ENCODE peak calls at places on chromosomes 1 and 21, in eight cellular contexts. Z is GM23338, S is fibroblast of mammary gland, E is bronchial epithelial cell, X is choroid plexus epithelial cell, Y is astrocyte of the spinal cord, W is spleen, H is lower leg skin. B is an unnamed sample.

GRCh38 chr1:45493116-45493697 is 2.2 kb upstream of the TESK2 start:
- DNase-seq in Z (peak), S (peak), E (peak), X (peak), Y (peak), W (peak), H (peak), B (peak)

GRCh38 chr21:44670642-44671432 is 4.1 kb upstream of the KRTAP12-2 start:
- DNase-seq in Z (no peak), S (no peak), E (no peak), X (no peak), Y (no peak), W (no peak), H (peak), B (no peak)

GRCh38 chr1:159906960-159907359 is 7.0 kb upstream of the CFAP45 start:
- DNase-seq in Z (no peak), S (no peak), E (no peak), X (no peak), Y (no peak), W (no peak), H (no peak), B (no peak)

GRCh38 chr21:44898011-44898493 is 22.6 kb downstream of the ITGB2 start:
- DNase-seq in Z (no peak), S (no peak), E (no peak), X (no peak), Y (no peak), W (no peak), H (no peak), B (no peak)

GRCh38 chr1:74247881-74248528 is 12.8 kb downstream of the TNNI3K start:
- DNase-seq in Z (no peak), S (no peak), E (no peak), X (no peak), Y (no peak), W (peak), H (no peak), B (no peak)

GRCh38 chr1:168135116-168135981 is 1.4 kb downstream of the GPR161 start:
- DNase-seq in Z (peak), S (no peak), E (peak), X (peak), Y (peak), W (no peak), H (no peak), B (no peak)

GRCh38 chr1:170670751-170671628 is 7.1 kb downstream of the PRRX1 start:
- DNase-seq in Z (peak), S (peak), E (no peak), X (peak), Y (peak), W (no peak), H (peak), B (peak)

GRCh38 chr1:213286235-213286634 is 235.2 kb downstream of the RPS6KC1 start:
- DNase-seq in Z (no peak), S (peak), E (no peak), X (no peak), Y (no peak), W (no peak), H (no peak), B (no peak)

GRCh38 chr1:228702433-228702832 is 32.8 kb upstream of the RHOU start:
- DNase-seq in Z (no peak), S (no peak), E (no peak), X (no peak), Y (no peak), W (no peak), H (no peak), B (no peak)

GRCh38 chr1:203556047-203556851 is 62.3 kb downstream of the OPTC start:
- DNase-seq in Z (peak), S (peak), E (no peak), X (peak), Y (peak), W (no peak), H (peak), B (peak)

DNA sequence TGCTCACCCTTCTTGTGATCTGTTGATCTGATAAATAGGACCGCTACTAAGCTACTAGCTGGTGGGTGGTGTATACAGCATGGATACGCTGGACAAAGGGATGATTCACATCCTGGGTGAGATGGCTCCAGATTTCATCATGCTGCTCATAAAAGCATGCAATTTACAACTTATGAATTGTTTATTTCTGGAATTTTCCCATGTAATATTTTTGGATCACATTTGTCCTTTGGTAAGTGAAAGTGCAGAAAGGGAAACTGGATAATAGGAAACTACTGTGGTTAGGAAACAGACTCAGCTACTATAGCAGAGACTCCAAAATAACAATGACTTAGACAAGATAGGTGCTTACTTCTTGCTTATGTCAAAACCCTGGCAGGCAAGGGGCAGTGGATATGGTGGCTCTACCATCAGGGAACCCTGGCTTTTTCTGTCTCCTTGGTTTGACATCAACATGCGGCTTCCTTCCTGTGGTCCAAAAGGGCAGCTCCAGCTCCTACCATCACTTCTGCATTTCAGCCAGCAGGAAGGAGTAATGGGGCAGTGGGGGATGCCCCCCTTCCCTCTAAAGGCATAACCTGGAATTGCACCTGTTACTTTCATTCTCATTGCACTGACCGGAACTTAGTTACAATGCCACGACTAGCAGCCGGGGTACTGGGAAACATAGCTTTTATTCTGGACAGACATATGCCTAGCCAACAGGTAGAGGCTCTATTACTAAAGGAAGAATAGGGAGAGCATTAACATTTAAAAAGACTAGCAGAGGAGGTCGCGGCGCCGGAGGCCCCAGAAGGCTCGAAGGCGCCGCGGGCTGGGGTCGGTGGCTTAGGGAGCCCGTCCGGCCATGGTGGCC is 13.8 kb upstream of the AK2 start:
- DNase-seq in Z (peak), S (peak), E (peak), X (peak), Y (peak), W (no peak), H (no peak), B (no peak)
- TF ChIP-seq CTCF in Z (peak), S (peak), E (peak), X (peak), Y (peak), W (peak), H (no peak), B (no peak)

GRCh38 chr1:206798384-206798996 is 26.2 kb upstream of the IL10 start:
- DNase-seq in Z (no peak), S (no peak), E (no peak), X (no peak), Y (no peak), W (no peak), H (no peak), B (no peak)
- TF ChIP-seq CTCF in Z (no peak), S (no peak), E (no peak), X (no peak), Y (no peak), W (no peak), H (no peak), B (no peak)

GRCh38 chr21:36186506-36187399 is 30.1 kb downstream of the DOP1B start:
- DNase-seq in Z (no peak), S (no peak), E (no peak), X (no peak), Y (no peak), W (peak), H (no peak), B (no peak)

GRCh38 chr21:36183144-36183795 is 26.6 kb downstream of the DOP1B start:
- DNase-seq in Z (no peak), S (peak), E (peak), X (no peak), Y (no peak), W (peak), H (no peak), B (no peak)

GRCh38 chr21:36184561-36184960 is 27.9 kb downstream of the DOP1B start:
- DNase-seq in Z (no peak), S (no peak), E (no peak), X (no peak), Y (no peak), W (peak), H (no peak), B (no peak)

GRCh38 chr21:36188081-36188681 is 31.6 kb downstream of the DOP1B start:
- DNase-seq in Z (no peak), S (no peak), E (peak), X (no peak), Y (no peak), W (peak), H (no peak), B (peak)

GRCh38 chr21:36185498-36185897 is 28.9 kb downstream of the DOP1B start:
- DNase-seq in Z (no peak), S (no peak), E (no peak), X (no peak), Y (no peak), W (peak), H (no peak), B (no peak)
- TF ChIP-seq CTCF in Z (no peak), S (no peak), E (no peak), X (no peak), Y (no peak), W (no peak), H (no peak), B (no peak)

DNA sequence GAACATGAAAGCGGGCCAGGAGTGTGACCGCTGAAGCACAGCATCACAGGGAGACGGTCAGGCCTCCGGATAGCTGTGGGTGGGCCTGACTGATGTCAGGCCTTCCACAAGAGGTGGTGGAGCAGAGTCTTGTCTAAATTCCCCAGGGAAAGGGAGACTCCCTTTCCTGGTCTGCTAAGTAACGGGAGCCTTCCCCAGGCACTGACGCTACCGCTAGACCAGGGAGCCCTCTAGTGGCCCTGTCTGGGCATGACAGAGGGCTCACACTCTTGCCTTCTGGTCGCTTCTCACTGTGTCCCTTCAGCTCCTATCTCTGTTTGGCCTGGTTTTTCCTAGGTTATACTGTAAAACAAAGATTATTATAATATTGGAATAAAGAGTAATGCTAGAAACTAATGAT is 36.5 kb downstream of the ZNF695 start:
- DNase-seq in Z (peak), S (peak), E (no peak), X (peak), Y (peak), W (peak), H (peak), B (peak)
- TF ChIP-seq CTCF in Z (peak), S (peak), E (peak), X (peak), Y (peak), W (peak), H (no peak), B (peak)

GRCh38 chr1:64857347-64857746 is 109.0 kb downstream of the JAK1 start:
- DNase-seq in Z (no peak), S (no peak), E (no peak), X (no peak), Y (no peak), W (no peak), H (peak), B (no peak)

GRCh38 chr1:64865105-64865757 is 101.1 kb downstream of the JAK1 start:
- DNase-seq in Z (no peak), S (no peak), E (no peak), X (no peak), Y (no peak), W (no peak), H (no peak), B (no peak)

GRCh38 chr1:64864018-64864945 is 102.1 kb downstream of the JAK1 start:
- DNase-seq in Z (no peak), S (no peak), E (peak), X (peak), Y (no peak), W (peak), H (peak), B (peak)

GRCh38 chr1:64856564-64856963 is 109.8 kb downstream of the JAK1 start:
- DNase-seq in Z (no peak), S (peak), E (no peak), X (peak), Y (no peak), W (no peak), H (peak), B (peak)

GRCh38 chr1:64861611-64862010 is 104.7 kb downstream of the JAK1 start:
- DNase-seq in Z (peak), S (peak), E (no peak), X (peak), Y (peak), W (no peak), H (no peak), B (no peak)
- TF ChIP-seq CTCF in Z (peak), S (peak), E (no peak), X (peak), Y (peak), W (peak), H (no peak), B (no peak)

DNA sequence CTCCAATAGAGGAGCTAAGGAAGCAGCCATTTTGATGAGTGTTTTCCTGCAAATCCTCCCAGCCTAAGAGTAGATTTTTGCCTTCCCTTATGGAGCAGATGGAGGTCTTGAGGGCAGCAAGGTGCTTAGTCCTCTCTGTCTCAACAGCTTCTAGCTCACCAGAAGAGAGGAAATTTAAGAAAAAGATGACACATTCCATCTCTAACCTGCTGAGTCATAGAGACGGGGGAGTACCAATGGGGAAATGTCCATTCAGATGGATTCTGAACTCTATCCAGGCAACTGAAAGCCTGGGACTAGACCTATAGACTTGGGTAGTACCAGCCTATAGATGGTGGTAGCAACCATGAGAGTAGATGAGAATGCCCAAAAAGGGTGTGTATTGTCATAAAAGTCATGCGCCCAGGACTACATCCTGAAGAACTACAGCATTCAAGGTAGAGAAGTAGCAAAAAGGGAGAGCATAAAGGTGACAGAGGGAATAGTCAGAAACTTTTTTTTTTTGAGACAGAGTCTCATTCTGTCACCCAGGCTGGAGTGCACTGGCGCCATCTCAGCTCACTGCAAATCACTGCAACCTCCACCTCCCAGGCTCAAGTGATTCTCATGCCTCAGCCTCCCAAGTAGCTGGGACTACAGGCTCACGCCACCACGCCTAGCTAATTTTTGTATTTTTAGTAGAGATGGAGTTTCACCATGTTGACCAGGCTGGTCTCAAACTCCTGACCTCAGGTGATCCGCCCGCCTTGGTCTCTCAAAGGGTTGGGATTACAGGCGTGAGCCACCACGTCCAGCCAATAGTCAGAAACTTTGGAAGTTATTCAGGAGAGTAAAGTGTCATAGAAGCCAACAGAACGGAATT is 10.7 kb upstream of the ELOA start:
- DNase-seq in Z (no peak), S (peak), E (peak), X (peak), Y (no peak), W (peak), H (peak), B (no peak)
- TF ChIP-seq CTCF in Z (no peak), S (no peak), E (no peak), X (no peak), Y (no peak), W (no peak), H (no peak), B (no peak)

GRCh38 chr1:17359031-17359430 is 13.0 kb upstream of the PADI6 start:
- DNase-seq in Z (peak), S (no peak), E (no peak), X (no peak), Y (no peak), W (no peak), H (no peak), B (no peak)
- TF ChIP-seq CTCF in Z (no peak), S (no peak), E (no peak), X (no peak), Y (no peak), W (no peak), H (no peak), B (no peak)